ENCODE peak calls at places on chromosome 1, in seven cellular contexts. R, S, P, D, F, C and Y are unnamed samples.
A peak's percentile ranks its signal among the peaks of the same experiment; 100 is the strongest.

GRCh38 chr1:223702735-223703667 is 9.3 kb upstream of the CAPN2 start:
- DNase-seq in S (no peak), F (no peak), R (peak; percentile 82), C (no peak), P (no peak), D (no peak), Y (no peak)

GRCh38 chr1:109152196-109152595 is 38.3 kb downstream of the ELAPOR1 start:
- DNase-seq in S (no peak), P (no peak), C (no peak), D (no peak), R (no peak), F (no peak), Y (no peak)

GRCh38 chr1:25031966-25032667 is 102.0 kb upstream of the RUNX3 start:
- DNase-seq in S (peak; percentile 57), P (peak; percentile 63), F (peak; percentile 49), R (no peak), C (peak; percentile 95), D (peak; percentile 40), Y (peak; percentile 86)

GRCh38 chr1:221723918-221724263 is 18.0 kb downstream of the DUSP10 start:
- DNase-seq in F (no peak), S (no peak), C (no peak), D (no peak), R (no peak), P (no peak), Y (no peak)

GRCh38 chr1:73644198-73644597 is 553.8 kb downstream of the LRRIQ3 start:
- DNase-seq in P (no peak), F (no peak), C (no peak), R (no peak), S (no peak), D (no peak), Y (no peak)

GRCh38 chr1:78033797-78034172 is 12.0 kb upstream of the GIPC2 start:
- DNase-seq in S (no peak), R (no peak), F (no peak), P (no peak), D (no peak), C (no peak), Y (no peak)

GRCh38 chr1:74343191-74343590 is 108.0 kb downstream of the TNNI3K start:
- DNase-seq in S (no peak), D (no peak), P (no peak), F (peak; percentile 2), R (no peak), C (no peak), Y (no peak)

GRCh38 chr1:29703596-29703995 is 467.3 kb downstream of the PTPRU start:
- DNase-seq in S (no peak), D (no peak), R (peak; percentile 53), C (peak; percentile 30), P (no peak), F (peak; percentile 23), Y (peak; percentile 11)

GRCh38 chr1:2496087-2496622 is 20.1 kb downstream of the PLCH2 start:
- DNase-seq in P (peak; percentile 32), D (no peak), F (no peak), S (no peak), R (no peak), C (peak; percentile 59), Y (peak; percentile 95)

GRCh38 chr1:205226868-205227583 is 720 bp upstream of the TMCC2 start:
- DNase-seq in S (no peak), F (no peak), C (no peak), R (peak; percentile 38), P (no peak), D (no peak), Y (peak; percentile 35)

GRCh38 chr1:176949033-176949662 is 215.4 kb downstream of the ASTN1 start:
- DNase-seq in P (peak; percentile 5), C (peak; percentile 69), S (peak; percentile 53), D (no peak), F (peak; percentile 43), R (peak; percentile 56), Y (peak; percentile 26)

GRCh38 chr1:36702963-36703362 is 220.2 kb upstream of the CSF3R start:
- DNase-seq in D (no peak), C (no peak), P (no peak), F (no peak), R (no peak), S (no peak), Y (no peak)

GRCh38 chr1:82464362-82464931 is 663.7 kb downstream of the ADGRL2 start:
- DNase-seq in F (peak; percentile 66), D (no peak), S (no peak), P (no peak), C (no peak), R (peak; percentile 10), Y (no peak)

GRCh38 chr1:221878134-221878533 is 136.2 kb upstream of the DUSP10 start:
- DNase-seq in C (peak; percentile 62), F (no peak), D (no peak), S (no peak), R (no peak), P (no peak), Y (no peak)

GRCh38 chr1:203126866-203127671 is 457 bp upstream of the ADORA1 start:
- DNase-seq in R (peak; percentile 44), C (no peak), P (no peak), S (no peak), D (no peak), F (no peak), Y (no peak)

GRCh38 chr1:238898856-238899255 is 487.5 kb upstream of the CHRM3 start:
- DNase-seq in P (no peak), S (no peak), D (no peak), F (no peak), C (no peak), R (peak; percentile 64), Y (no peak)

GRCh38 chr1:224203243-224204016 is 20.4 kb downstream of the DEGS1 start:
- DNase-seq in D (no peak), S (no peak), R (peak; percentile 66), C (peak; percentile 81), P (no peak), F (peak; percentile 50), Y (peak; percentile 73)

GRCh38 chr1:67853704-67854103 is 20.4 kb upstream of the GNG12 start:
- DNase-seq in R (peak; percentile 79), D (no peak), C (peak; percentile 41), S (peak; percentile 29), F (peak; percentile 80), P (no peak), Y (peak; percentile 21)

GRCh38 chr1:168428063-168428731 is 115.6 kb downstream of the XCL2 start:
- DNase-seq in P (no peak), R (peak; percentile 58), F (no peak), D (no peak), C (no peak), S (no peak), Y (no peak)

GRCh38 chr1:1778827-1779675 is 781 bp upstream of the NADK start:
- DNase-seq in S (peak; percentile 84), P (peak; percentile 70), F (peak; percentile 92), R (peak; percentile 36), D (peak; percentile 68), C (peak; percentile 98), Y (peak; percentile 99)

GRCh38 chr1:229296541-229296941 is 25.6 kb downstream of the RAB4A start:
- DNase-seq in R (peak; percentile 83), P (no peak), S (no peak), F (no peak), C (no peak), D (no peak), Y (no peak)

GRCh38 chr1:6002714-6003501 is 10.7 kb upstream of the NPHP4 start:
- DNase-seq in R (no peak), C (no peak), D (no peak), S (no peak), P (no peak), F (no peak), Y (no peak)

GRCh38 chr1:32761253-32761877 is 55.8 kb downstream of the YARS1 start:
- DNase-seq in F (peak; percentile 74), S (peak; percentile 69), R (peak; percentile 74), C (peak; percentile 55), P (no peak), D (peak; percentile 16), Y (no peak)

GRCh38 chr1:115539061-115539460 is 102.7 kb upstream of the VANGL1 start:
- DNase-seq in S (no peak), P (no peak), C (no peak), R (no peak), D (no peak), F (no peak), Y (no peak)

GRCh38 chr1:166090244-166090643 is 76.6 kb downstream of the FAM78B start:
- DNase-seq in D (no peak), S (no peak), R (no peak), P (no peak), F (no peak), C (no peak), Y (no peak)

GRCh38 chr1:46691997-46692790 is 20.5 kb downstream of the TEX38 start:
- DNase-seq in S (no peak), P (no peak), F (peak; percentile 42), D (no peak), C (no peak), R (peak; percentile 13), Y (no peak)

GRCh38 chr1:106022312-106022902 is 1034.1 kb upstream of the PRMT6 start:
- DNase-seq in S (no peak), F (no peak), C (no peak), R (no peak), P (no peak), D (no peak), Y (peak; percentile 23)

GRCh38 chr1:19405195-19405760 is 80.1 kb downstream of the CAPZB start:
- DNase-seq in D (no peak), F (no peak), R (no peak), S (no peak), C (no peak), P (no peak), Y (no peak)

GRCh38 chr1:38950553-38950952 is 8.9 kb upstream of the RHBDL2 start:
- DNase-seq in F (no peak), C (no peak), D (no peak), P (no peak), S (no peak), R (no peak), Y (no peak)

GRCh38 chr1:56255516-56256181 is 323.7 kb downstream of the PLPP3 start:
- DNase-seq in R (peak; percentile 4), S (no peak), F (peak; percentile 39), D (no peak), P (no peak), C (no peak), Y (no peak)